ENCODE peak calls at places on chromosomes 7 and 10, in four cellular contexts. N, X, J and R are unnamed samples. For H3K79me2, the result is how much of the 10 kb centered on the place peaks cover.

GRCh38 chr10:15726042-15726441 is 6.3 kb upstream of the ITGA8 start:
- DNase-seq in X (no peak), N (no peak), J (no peak), R (no peak)

GRCh38 chr7:41294556-41295454 is 408.1 kb downstream of the INHBA start:
- DNase-seq in J (no peak), N (no peak), X (no peak), R (no peak)

GRCh38 chr10:28370107-28370835 is 67.4 kb upstream of the MPP7 start:
- DNase-seq in J (no peak), X (no peak), N (no peak), R (no peak)

GRCh38 chr7:143460585-143460984 is 17.1 kb upstream of the TAS2R41 start:
- DNase-seq in X (no peak), N (no peak), J (no peak), R (no peak)

GRCh38 chr7:18087031-18087686 is 59.5 kb upstream of the PRPS1L1 start:
- DNase-seq in X (peak), J (peak), N (no peak), R (no peak)

GRCh38 chr7:64946772-64947171 is 43.7 kb downstream of the ZNF273 start:
- DNase-seq in J (peak), X (no peak), N (peak), R (peak)

GRCh38 chr7:104883718-104884452 is 130.1 kb upstream of the KMT2E start:
- DNase-seq in X (peak), J (peak), N (peak), R (peak)

GRCh38 chr7:29040570-29040906 is 82.4 kb upstream of the TRIL start:
- DNase-seq in N (no peak), X (peak), J (no peak), R (peak)

GRCh38 chr10:88332526-88333265 is 250.4 kb downstream of the RNLS start:
- DNase-seq in N (peak), X (no peak), J (no peak), R (no peak)

GRCh38 chr10:88337134-88337533 is 246.0 kb downstream of the RNLS start:
- DNase-seq in J (no peak), X (no peak), N (no peak), R (no peak)

DNA sequence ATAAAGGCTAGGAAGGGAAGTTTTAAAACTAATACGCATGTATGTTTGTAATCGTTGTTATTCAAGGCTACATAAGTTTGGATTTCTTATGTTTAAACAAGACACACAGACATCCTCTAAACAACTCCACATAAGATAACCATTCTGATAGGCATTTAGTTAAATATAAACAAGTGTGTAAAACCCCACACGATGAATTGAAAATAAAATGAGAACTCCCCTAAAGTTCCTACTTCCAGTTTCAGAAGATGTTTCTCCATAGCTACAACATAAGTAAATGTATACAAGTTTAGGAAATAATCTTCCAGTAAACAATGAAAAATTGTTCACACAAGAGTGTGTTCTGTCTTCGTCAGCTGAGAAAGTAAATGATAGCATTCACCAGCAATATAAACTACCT is 246.8 kb downstream of the RNLS start:
- DNase-seq in N (no peak), J (no peak), X (no peak), R (no peak)
- H2AFZ ChIP-seq in N (no peak), J (no peak), X (no peak), R (no peak)

GRCh38 chr10:62043493-62043938 is 142.0 kb downstream of the ARID5B start:
- DNase-seq in J (no peak), N (peak), X (peak), R (peak)
- H3K79me2 ChIP-seq in J (half or more), N (under half), X (under half), R (half or more)

DNA sequence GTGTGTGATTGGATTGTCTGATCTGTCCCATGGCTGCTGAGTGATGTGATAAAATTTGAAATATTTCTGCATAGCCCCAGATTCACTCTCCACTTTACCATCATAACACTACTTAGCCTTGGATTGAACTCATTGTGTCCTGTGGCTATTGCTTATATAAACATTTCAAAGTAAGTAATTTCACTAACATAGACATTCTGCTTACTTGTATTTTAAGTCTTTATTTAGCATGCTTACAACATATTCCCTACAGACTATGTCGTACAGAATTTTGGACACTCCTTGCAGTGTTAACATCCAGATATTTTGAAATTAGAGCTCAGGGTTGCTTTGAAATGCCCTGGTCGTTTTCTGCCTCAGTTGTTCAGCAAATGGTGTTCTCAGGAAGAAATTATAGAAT is 117.6 kb downstream of the LRRC4 start:
- DNase-seq in X (no peak), N (no peak), J (no peak), R (no peak)
- H3K4me3 ChIP-seq in X (no peak), N (no peak), J (no peak), R (no peak)

GRCh38 chr10:114118514-114118913 is 55.5 kb downstream of the CCDC186 start:
- DNase-seq in J (no peak), X (no peak), N (no peak), R (no peak)
- H2AFZ ChIP-seq in J (no peak), X (no peak), N (no peak), R (no peak)

DNA sequence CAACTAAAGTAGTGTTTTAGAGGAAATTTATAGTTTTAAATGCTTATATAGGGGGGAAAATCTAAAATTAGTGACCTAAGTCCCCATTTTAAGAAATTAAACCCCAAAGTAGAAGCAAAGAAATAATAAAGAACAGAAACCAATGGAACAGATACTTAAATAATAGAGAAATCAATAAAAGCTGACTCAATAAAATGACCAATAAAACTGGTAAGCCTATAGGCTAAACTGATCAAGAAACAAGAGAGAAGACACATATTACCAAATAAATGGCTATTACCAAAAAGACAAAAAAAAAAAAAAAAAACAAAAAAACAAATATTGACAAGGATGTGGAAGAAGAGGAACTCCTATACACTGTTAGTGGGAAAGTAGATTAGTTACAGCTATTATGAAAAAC is 53.1 kb downstream of the SLC18A2 start:
- DNase-seq in N (no peak), J (no peak), X (no peak), R (no peak)
- H3K79me2 ChIP-seq in N (under half), J (under half), X (under half), R (under half)

DNA sequence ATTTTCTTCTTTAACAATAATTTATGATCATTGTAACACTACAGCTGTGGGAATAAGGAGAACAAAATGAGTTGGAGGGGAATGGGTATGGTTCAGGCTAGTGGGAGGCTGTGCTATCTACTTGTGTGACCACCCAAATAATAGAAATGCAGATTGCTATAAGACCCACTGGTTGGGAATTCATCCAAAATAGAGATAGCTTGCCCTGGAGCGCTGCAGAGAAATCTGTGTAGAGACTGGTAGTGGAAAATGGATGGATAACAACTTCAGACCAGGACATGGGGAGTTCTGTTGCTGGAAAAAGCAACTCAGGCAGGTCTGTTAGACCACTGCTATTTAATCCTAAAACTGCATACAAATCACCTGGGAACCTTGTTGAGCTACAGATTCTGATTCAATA is 137.1 kb upstream of the MKLN1 start:
- DNase-seq in J (no peak), X (no peak), N (no peak), R (no peak)
- H3K4me3 ChIP-seq in J (no peak), X (no peak), N (no peak), R (no peak)

GRCh38 chr7:157503229-157503628 is 166.4 kb downstream of the DNAJB6 start:
- DNase-seq in N (no peak), X (no peak), J (no peak), R (no peak)
- H2AFZ ChIP-seq in N (no peak), X (peak), J (no peak), R (no peak)